ENCODE peak calls at places on chromosomes 13 and 19, in nine cellular contexts. P is keratinocyte, T is DND-41, I is neural progenitor cell, J is GM12878, V is H1, L is fibroblast of lung, C is H9, O is neuronal stem cell. S is an unnamed sample. For H3K27me3, the result is how much of the 10 kb centered on the place peaks cover.

GRCh38 chr19:35142531-35143230 is 374 bp upstream of the FXYD7 start:
- DNase-seq in P (no peak), T (peak), I (peak), J (no peak), V (peak), L (peak), C (peak), O (no peak), S (no peak)

GRCh38 chr13:45728759-45729158 is 26.6 kb downstream of the CBY2 start:
- DNase-seq in P (no peak), T (peak), I (peak), J (no peak), V (peak), L (no peak), C (peak), O (no peak), S (peak)

GRCh38 chr13:63605403-63605802 is 2189.8 kb upstream of the PCDH20 start:
- DNase-seq in P (no peak), T (no peak), I (no peak), J (no peak), V (no peak), L (no peak), C (no peak), O (no peak), S (no peak)

GRCh38 chr19:5225486-5226345 is 114.9 kb downstream of the PTPRS start:
- DNase-seq in P (no peak), T (peak), I (peak), J (no peak), V (peak), L (no peak), C (peak), O (peak), S (peak)

GRCh38 chr19:17687857-17688784 is at the start of gene UNC13A:
- DNase-seq in P (no peak), T (no peak), I (peak), J (no peak), V (peak), L (peak), C (peak), O (peak), S (peak)

GRCh38 chr19:49830766-49831165 is 12.7 kb downstream of the MED25 start:
- DNase-seq in P (no peak), T (no peak), I (no peak), J (no peak), V (no peak), L (no peak), C (no peak), O (no peak), S (no peak)

GRCh38 chr13:113860051-113860471 is 3.8 kb downstream of the GAS6 start:
- DNase-seq in P (no peak), T (peak), I (no peak), J (no peak), V (peak), L (no peak), C (peak), O (no peak), S (no peak)

GRCh38 chr13:31905896-31906295 is 125.7 kb upstream of the FRY start:
- DNase-seq in P (no peak), T (no peak), I (no peak), J (no peak), V (no peak), L (no peak), C (no peak), O (no peak), S (no peak)

GRCh38 chr19:16217671-16218464 is 20.2 kb downstream of the AP1M1 start:
- DNase-seq in P (no peak), T (no peak), I (no peak), J (no peak), V (no peak), L (no peak), C (no peak), O (no peak), S (no peak)

GRCh38 chr13:46507978-46508377 is 45.0 kb upstream of the LRCH1 start:
- DNase-seq in P (no peak), T (no peak), I (no peak), J (no peak), V (no peak), L (peak), C (no peak), O (no peak), S (no peak)

GRCh38 chr19:55158848-55159793 is 1.6 kb upstream of the TNNI3 start:
- DNase-seq in P (no peak), T (no peak), I (no peak), J (no peak), V (no peak), L (peak), C (peak), O (no peak), S (peak)

GRCh38 chr19:55157064-55157908 is at the start of gene TNNI3:
- DNase-seq in P (no peak), T (no peak), I (no peak), J (no peak), V (no peak), L (no peak), C (no peak), O (no peak), S (no peak)

GRCh38 chr19:55158423-55158822 is 891 bp upstream of the TNNI3 start:
- DNase-seq in P (no peak), T (no peak), I (no peak), J (no peak), V (no peak), L (no peak), C (no peak), O (no peak), S (no peak)

GRCh38 chr19:55153652-55154264 is 3.8 kb downstream of the TNNI3 start:
- DNase-seq in P (no peak), T (peak), I (no peak), J (no peak), V (no peak), L (no peak), C (no peak), O (no peak), S (no peak)

DNA sequence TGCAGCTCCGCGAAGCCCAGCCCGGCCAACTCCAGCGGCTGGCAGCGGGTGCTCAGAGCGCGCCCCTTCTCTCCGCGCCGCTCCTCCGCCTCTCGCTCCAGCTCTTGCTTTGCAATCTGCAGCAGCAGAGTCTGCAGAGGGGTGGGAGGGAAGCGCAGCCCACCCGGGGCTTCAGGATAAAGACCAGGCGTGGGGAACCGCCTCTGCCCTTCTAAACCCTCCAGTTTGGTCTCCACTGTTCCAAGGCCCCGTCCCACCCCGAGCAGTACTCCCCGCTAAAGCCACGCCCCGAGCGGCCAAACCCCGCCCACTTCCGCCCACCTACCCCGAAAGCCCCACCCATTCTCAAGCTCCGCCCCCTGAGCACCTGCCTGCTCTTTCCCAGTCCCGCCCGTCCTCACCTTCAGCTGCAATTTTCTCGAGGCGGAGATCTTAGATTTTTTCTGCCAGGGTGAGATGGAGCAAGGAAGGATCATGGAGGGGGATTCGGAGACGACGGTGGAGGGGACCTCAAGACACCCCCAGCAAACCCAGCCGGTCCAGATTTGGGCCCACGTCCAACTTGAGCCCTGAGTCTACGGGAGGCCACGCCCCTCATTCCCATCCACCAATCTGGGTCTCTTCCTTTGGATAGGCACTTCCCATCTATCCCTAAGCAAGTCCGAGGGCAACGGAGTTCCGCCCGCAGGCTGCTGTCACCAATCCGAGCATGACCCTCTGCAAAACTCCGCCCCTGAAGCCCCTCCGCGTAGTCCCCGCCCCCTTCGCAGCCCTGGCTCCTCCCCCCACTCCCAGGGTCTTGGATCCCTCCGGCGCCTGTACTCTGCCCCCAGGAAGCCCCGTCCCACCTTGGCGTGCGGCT is 1.1 kb downstream of the TNNI3 start:
- DNase-seq in P (no peak), T (peak), I (peak), J (no peak), V (peak), L (peak), C (peak), O (peak), S (peak)
- H3K9ac ChIP-seq in P (no peak), T (no peak), I (no peak), J (no peak), V (no peak), L (no peak), C (peak), O (peak), S (no peak)

GRCh38 chr19:33283578-33283977 is 18.8 kb downstream of the CEBPA start:
- DNase-seq in P (no peak), T (no peak), I (no peak), J (no peak), V (no peak), L (no peak), C (no peak), O (no peak), S (no peak)

GRCh38 chr19:33284146-33284643 is 18.1 kb downstream of the CEBPA start:
- DNase-seq in P (no peak), T (no peak), I (no peak), J (no peak), V (no peak), L (no peak), C (no peak), O (no peak), S (no peak)

GRCh38 chr19:33281296-33281926 is 20.9 kb downstream of the CEBPA start:
- DNase-seq in P (no peak), T (no peak), I (no peak), J (no peak), V (no peak), L (no peak), C (no peak), O (no peak), S (no peak)

GRCh38 chr19:33280351-33280921 is 21.9 kb downstream of the CEBPA start:
- DNase-seq in P (no peak), T (no peak), I (no peak), J (peak), V (no peak), L (no peak), C (no peak), O (no peak), S (no peak)

DNA sequence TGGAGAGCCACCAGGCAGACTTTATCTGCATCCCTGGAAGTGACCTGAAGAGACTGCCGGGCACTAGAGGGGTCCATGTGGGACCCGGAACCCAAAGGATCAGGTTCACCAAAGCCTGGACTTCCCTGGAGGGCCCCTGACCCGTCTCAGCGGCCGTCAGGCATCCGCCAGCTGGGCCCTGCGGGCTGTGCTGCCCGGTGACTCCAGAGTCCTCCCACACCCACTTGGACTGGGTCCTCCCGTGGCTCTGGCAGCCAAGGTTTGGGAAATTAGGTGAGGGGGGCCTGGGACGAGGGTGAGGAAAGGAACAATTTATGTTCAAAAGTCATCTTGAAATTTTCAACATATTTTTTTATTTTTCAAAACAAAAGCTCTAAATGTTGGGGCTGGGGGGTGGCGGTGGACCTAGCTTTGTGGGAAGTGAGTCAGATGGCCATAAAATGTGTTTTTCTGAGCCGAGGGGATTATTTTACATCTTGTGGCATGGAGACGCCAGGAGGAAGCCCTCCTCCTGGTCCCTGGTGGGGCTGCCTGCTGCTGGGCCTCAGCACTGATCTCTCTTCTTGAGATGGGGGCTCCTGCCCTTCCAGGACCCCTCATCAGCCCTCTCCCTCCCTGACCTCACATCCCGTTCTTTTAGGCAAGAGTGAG is 20.2 kb downstream of the CEBPA start:
- DNase-seq in P (no peak), T (no peak), I (no peak), J (no peak), V (no peak), L (no peak), C (no peak), O (no peak), S (peak)
- H3K27me3 ChIP-seq in P (under half), T (under half), I (under half), J (under half), V (under half), L (under half), C (under half), O (under half), S (under half)

DNA sequence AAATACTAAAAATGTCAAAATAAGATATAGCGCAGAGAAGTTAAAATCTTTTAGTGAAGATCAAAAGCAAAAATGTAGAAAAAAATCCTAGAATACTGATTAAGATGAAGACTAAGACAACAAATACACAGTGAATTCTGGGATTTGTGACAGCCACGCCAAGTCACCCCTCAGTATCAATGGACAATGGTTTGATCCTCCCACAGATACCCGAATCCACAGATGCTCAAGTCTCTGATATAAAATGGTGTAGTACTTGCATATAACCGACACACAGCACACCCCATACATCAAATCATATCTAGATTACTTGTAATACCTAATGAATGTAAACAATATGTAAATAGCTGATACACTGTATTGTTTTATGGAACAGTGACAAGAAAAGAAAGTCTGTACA is 5.9 kb downstream of the MIPEP start:
- DNase-seq in P (no peak), T (no peak), I (no peak), J (no peak), V (no peak), L (no peak), C (no peak), O (no peak), S (no peak)
- H3K9ac ChIP-seq in P (no peak), T (no peak), I (no peak), J (no peak), V (no peak), L (no peak), C (no peak), O (no peak), S (no peak)

DNA sequence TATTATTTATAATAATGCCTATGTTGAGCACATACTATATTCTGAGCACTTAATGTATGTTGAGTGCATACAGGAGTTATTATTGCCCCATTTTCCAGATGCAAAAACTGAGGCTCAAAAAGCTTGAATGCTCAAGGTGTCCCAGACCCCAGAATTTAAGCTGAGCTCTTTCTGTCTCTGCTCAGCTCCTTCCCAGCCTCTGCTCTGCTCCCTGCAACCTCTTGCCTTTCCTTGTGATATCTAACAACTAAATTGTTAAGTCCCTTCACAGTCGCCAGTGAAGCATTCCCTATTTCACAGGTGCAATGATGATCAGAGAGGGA is 4.2 kb downstream of the NOTCH3 start:
- DNase-seq in P (no peak), T (no peak), I (no peak), J (no peak), V (no peak), L (no peak), C (no peak), O (no peak), S (no peak)
- H3K27me3 ChIP-seq in P (under half), T (under half), I (under half), J (under half), V (under half), L (under half), C (under half), O (under half), S (under half)

DNA sequence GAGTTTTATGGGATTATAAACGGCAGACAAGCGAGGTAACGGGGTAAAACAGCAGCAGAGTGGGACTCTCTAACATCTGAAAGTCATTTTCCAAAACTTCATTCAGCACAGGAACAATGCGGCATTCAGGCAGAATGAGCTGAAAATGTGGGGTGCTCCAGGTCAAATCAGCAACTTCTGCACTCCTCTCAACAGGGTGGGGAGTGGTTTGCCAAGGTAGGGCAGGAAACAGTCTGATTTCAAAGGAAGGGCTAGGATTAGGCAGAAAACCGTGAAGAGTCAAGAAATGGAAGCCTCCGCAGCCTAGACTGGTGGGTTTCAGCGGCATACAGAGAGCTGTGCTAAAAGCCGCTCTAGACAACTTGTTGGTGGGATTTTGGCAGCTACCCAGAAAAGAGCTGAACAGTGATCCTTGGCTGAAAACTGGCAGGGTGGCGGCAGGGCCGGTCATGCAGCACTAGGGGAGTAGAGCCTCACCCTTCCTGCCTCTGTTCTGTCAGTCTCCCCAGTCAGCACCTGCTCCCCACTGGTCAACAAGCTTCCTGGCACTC is 154.2 kb upstream of the KLF12 start:
- DNase-seq in P (no peak), T (peak), I (peak), J (no peak), V (peak), L (peak), C (peak), O (peak), S (no peak)
- H3K9ac ChIP-seq in P (no peak), T (peak), I (no peak), J (no peak), V (peak), L (no peak), C (no peak), O (no peak), S (no peak)

DNA sequence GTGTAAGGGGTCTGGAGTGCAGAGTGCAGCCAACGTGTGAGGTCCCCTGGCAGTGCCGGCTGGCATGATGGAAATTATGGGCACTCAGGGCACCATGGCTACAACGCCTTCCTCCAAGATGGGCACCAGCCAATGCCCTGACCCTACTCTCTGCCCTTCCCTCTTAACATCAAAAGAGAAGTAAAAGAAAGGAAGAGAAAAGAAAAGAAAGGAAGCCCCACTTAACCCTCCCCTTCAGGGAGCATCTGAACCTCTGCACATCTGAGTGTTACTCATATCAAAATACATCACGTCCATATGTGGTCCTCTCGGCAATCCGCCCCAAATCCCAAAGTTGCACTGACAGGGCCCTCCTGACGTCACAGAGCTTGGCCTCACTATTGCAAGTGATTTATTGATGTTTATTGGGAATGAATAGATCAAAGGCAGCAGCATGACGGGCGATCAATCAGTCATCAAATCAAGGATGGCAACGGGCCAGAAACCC is 1.4 kb downstream of the TSHZ3 start:
- DNase-seq in P (no peak), T (no peak), I (no peak), J (no peak), V (no peak), L (peak), C (no peak), O (no peak), S (peak)
- H3K27me3 ChIP-seq in P (under half), T (under half), I (half or more), J (under half), V (under half), L (under half), C (under half), O (under half), S (under half)

DNA sequence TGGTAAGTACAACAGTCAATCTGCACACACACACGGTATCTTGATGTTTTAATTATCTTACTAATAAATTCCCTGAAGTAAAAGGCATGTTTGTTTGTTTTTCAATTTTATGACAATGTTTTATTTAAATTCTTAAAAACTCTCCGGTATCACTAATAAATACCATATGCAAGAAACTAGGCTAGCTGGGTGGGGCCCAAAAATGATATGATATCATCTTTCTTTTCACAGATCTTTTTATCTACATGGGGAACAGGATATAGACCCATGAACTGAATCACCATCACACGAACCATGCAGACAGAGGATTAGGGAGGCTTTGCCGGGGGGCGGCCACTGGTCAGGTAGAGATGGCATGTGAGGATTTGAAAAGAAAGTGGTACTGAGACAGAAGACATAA is 266.4 kb downstream of the ENOX1 start:
- DNase-seq in P (no peak), T (no peak), I (no peak), J (no peak), V (no peak), L (no peak), C (no peak), O (no peak), S (no peak)
- H3K9ac ChIP-seq in P (no peak), T (no peak), I (no peak), J (no peak), V (no peak), L (no peak), C (no peak), O (no peak), S (no peak)

DNA sequence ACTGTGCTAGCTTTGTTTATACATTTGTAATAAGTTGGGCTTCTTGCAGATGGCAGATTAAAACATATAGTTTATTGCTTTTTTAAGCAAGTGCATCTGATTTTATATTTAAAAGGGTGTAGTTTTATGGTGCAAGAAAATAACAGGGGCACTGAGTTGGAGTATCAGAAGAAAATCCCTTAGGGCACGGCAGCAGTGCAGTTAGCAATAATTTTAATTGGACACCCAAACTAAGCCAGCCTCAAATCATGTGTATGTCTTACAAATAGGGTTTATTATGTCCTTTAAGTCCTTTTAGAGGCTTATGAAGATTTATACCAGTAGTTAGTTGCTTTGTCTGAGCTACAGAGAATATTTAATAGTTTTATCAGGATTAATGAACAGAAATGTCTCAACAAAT is 57.4 kb downstream of the GPC6 start:
- DNase-seq in P (no peak), T (no peak), I (no peak), J (no peak), V (no peak), L (no peak), C (no peak), O (no peak), S (no peak)
- H3K27me3 ChIP-seq in P (under half), T (under half), I (under half), J (under half), V (under half), L (under half), C (under half), O (under half), S (under half)

S was measured in GM23248.